ENCODE peak calls at places on chromosome 22, in eight cellular contexts. One of them, this sample, is unnamed.
A peak's percentile ranks its signal among the peaks of the same experiment; 100 is the strongest.

GRCh38 chr22:40009953-40010751 is 15.4 kb downstream of the FAM83F start:
- ATAC-seq in Panc1: no peak
- ATAC-seq in upper lobe of left lung: no peak
- ATAC-seq in HCT116: no peak
- ATAC-seq in GM23338: peak; percentile 12
- ATAC-seq in GM12878: no peak
- ATAC-seq in K562: no peak
- ATAC-seq in HepG2: no peak
- ATAC-seq in this sample: no peak

GRCh38 chr22:41762980-41763779 is 37.3 kb upstream of the CCDC134 start:
- ATAC-seq in upper lobe of left lung: no peak
- ATAC-seq in GM23338: peak; percentile 99
- ATAC-seq in GM12878: peak; percentile 92
- ATAC-seq in Panc1: peak; percentile 38
- ATAC-seq in K562: peak; percentile 78
- ATAC-seq in HCT116: peak; percentile 89
- ATAC-seq in HepG2: peak; percentile 75
- ATAC-seq in this sample: no peak

GRCh38 chr22:41367680-41368542 is 13.8 kb upstream of the TEF start:
- ATAC-seq in GM12878: no peak
- ATAC-seq in Panc1: peak; percentile 25
- ATAC-seq in HepG2: peak; percentile 14
- ATAC-seq in K562: no peak
- ATAC-seq in GM23338: peak; percentile 17
- ATAC-seq in upper lobe of left lung: peak; percentile 67
- ATAC-seq in HCT116: no peak
- ATAC-seq in this sample: peak; percentile 70

GRCh38 chr22:30260276-30260675 is 6.4 kb downstream of the OSM start:
- ATAC-seq in HepG2: no peak
- ATAC-seq in upper lobe of left lung: no peak
- ATAC-seq in HCT116: no peak
- ATAC-seq in K562: no peak
- ATAC-seq in GM12878: no peak
- ATAC-seq in Panc1: no peak
- ATAC-seq in GM23338: no peak
- ATAC-seq in this sample: no peak

GRCh38 chr22:41838842-41839618 is 6.1 kb downstream of the SREBF2 start:
- ATAC-seq in HCT116: no peak
- ATAC-seq in HepG2: no peak
- ATAC-seq in K562: peak; percentile 14
- ATAC-seq in Panc1: no peak
- ATAC-seq in GM12878: peak; percentile 6
- ATAC-seq in upper lobe of left lung: no peak
- ATAC-seq in GM23338: no peak
- ATAC-seq in this sample: no peak

GRCh38 chr22:46422896-46423295 is 87.4 kb downstream of the TRMU start:
- ATAC-seq in GM23338: no peak
- ATAC-seq in HCT116: no peak
- ATAC-seq in Panc1: peak; percentile 38
- ATAC-seq in HepG2: peak; percentile 58
- ATAC-seq in K562: no peak
- ATAC-seq in upper lobe of left lung: no peak
- ATAC-seq in GM12878: no peak
- ATAC-seq in this sample: no peak

GRCh38 chr22:43412808-43413785 is 1.3 kb downstream of the MPPED1 start:
- ATAC-seq in HCT116: no peak
- ATAC-seq in HepG2: no peak
- ATAC-seq in K562: no peak
- ATAC-seq in upper lobe of left lung: no peak
- ATAC-seq in GM12878: no peak
- ATAC-seq in Panc1: no peak
- ATAC-seq in GM23338: peak; percentile 14
- ATAC-seq in this sample: no peak

GRCh38 chr22:34001701-34002466 is 81.6 kb upstream of the LARGE1 start:
- ATAC-seq in Panc1: no peak
- ATAC-seq in GM12878: no peak
- ATAC-seq in upper lobe of left lung: no peak
- ATAC-seq in HCT116: no peak
- ATAC-seq in HepG2: no peak
- ATAC-seq in GM23338: no peak
- ATAC-seq in K562: no peak
- ATAC-seq in this sample: no peak

GRCh38 chr22:42977574-42977973 is 37.4 kb downstream of the PACSIN2 start:
- ATAC-seq in upper lobe of left lung: peak; percentile 48
- ATAC-seq in HCT116: no peak
- ATAC-seq in GM12878: peak; percentile 78
- ATAC-seq in GM23338: no peak
- ATAC-seq in HepG2: no peak
- ATAC-seq in Panc1: no peak
- ATAC-seq in K562: no peak
- ATAC-seq in this sample: no peak

GRCh38 chr22:29782061-29782845 is 15.1 kb downstream of the UQCR10 start:
- ATAC-seq in upper lobe of left lung: peak; percentile 48
- ATAC-seq in Panc1: peak; percentile 36
- ATAC-seq in K562: no peak
- ATAC-seq in HCT116: no peak
- ATAC-seq in GM23338: no peak
- ATAC-seq in HepG2: peak; percentile 56
- ATAC-seq in GM12878: peak; percentile 25
- ATAC-seq in this sample: peak; percentile 26

GRCh38 chr22:39437836-39438704 is 18.7 kb upstream of the MGAT3 start:
- ATAC-seq in HCT116: peak; percentile 3
- ATAC-seq in GM23338: peak; percentile 22
- ATAC-seq in K562: no peak
- ATAC-seq in HepG2: no peak
- ATAC-seq in GM12878: peak; percentile 25
- ATAC-seq in Panc1: no peak
- ATAC-seq in upper lobe of left lung: no peak
- ATAC-seq in this sample: peak; percentile 5

GRCh38 chr22:28299760-28300159 is 379.9 kb downstream of the TTC28 start:
- ATAC-seq in GM23338: no peak
- ATAC-seq in GM12878: no peak
- ATAC-seq in K562: no peak
- ATAC-seq in Panc1: no peak
- ATAC-seq in HepG2: no peak
- ATAC-seq in HCT116: no peak
- ATAC-seq in upper lobe of left lung: peak; percentile 84
- ATAC-seq in this sample: peak; percentile 71

GRCh38 chr22:40065981-40066380 is 71.2 kb downstream of the FAM83F start:
- ATAC-seq in K562: no peak
- ATAC-seq in GM12878: no peak
- ATAC-seq in HCT116: no peak
- ATAC-seq in GM23338: peak; percentile 57
- ATAC-seq in Panc1: no peak
- ATAC-seq in HepG2: no peak
- ATAC-seq in upper lobe of left lung: no peak
- ATAC-seq in this sample: no peak

GRCh38 chr22:23773247-23774113 is 831 bp downstream of the MMP11 start:
- ATAC-seq in K562: no peak
- ATAC-seq in Panc1: no peak
- ATAC-seq in GM23338: peak; percentile 23
- ATAC-seq in GM12878: no peak
- ATAC-seq in HCT116: no peak
- ATAC-seq in HepG2: peak; percentile 58
- ATAC-seq in upper lobe of left lung: no peak
- ATAC-seq in this sample: no peak
- H3K4me3 ChIP-seq in K562: peak overlapping the region; percentile 47
- H3K4me3 ChIP-seq in Panc1: peak overlapping the region; percentile 36
- H3K4me3 ChIP-seq in GM23338: peak overlapping the region; percentile 84
- H3K4me3 ChIP-seq in GM12878: no peak overlapping the region
- H3K4me3 ChIP-seq in HCT116: peak overlapping the region; percentile 50
- H3K4me3 ChIP-seq in HepG2: peak overlapping the region; percentile 75
- H3K4me3 ChIP-seq in upper lobe of left lung: peak overlapping the region; percentile 48
- H3K4me3 ChIP-seq in this sample: peak overlapping the region; percentile 41

GRCh38 chr22:47446331-47446730 is 683.9 kb downstream of the TBC1D22A start:
- ATAC-seq in K562: no peak
- ATAC-seq in upper lobe of left lung: no peak
- ATAC-seq in HepG2: no peak
- ATAC-seq in GM23338: no peak
- ATAC-seq in Panc1: no peak
- ATAC-seq in HCT116: no peak
- ATAC-seq in GM12878: no peak
- ATAC-seq in this sample: no peak

GRCh38 chr22:47444746-47445065 is 682.3 kb downstream of the TBC1D22A start:
- ATAC-seq in HepG2: no peak
- ATAC-seq in HCT116: no peak
- ATAC-seq in GM23338: no peak
- ATAC-seq in Panc1: no peak
- ATAC-seq in upper lobe of left lung: no peak
- ATAC-seq in GM12878: no peak
- ATAC-seq in K562: no peak
- ATAC-seq in this sample: no peak

GRCh38 chr22:47445716-47446290 is 683.4 kb downstream of the TBC1D22A start:
- ATAC-seq in GM12878: no peak
- ATAC-seq in GM23338: no peak
- ATAC-seq in HCT116: no peak
- ATAC-seq in HepG2: no peak
- ATAC-seq in upper lobe of left lung: no peak
- ATAC-seq in Panc1: no peak
- ATAC-seq in K562: no peak
- ATAC-seq in this sample: no peak

GRCh38 chr22:47443836-47444745 is 681.6 kb downstream of the TBC1D22A start:
- ATAC-seq in HCT116: no peak
- ATAC-seq in HepG2: no peak
- ATAC-seq in upper lobe of left lung: no peak
- ATAC-seq in K562: no peak
- ATAC-seq in GM23338: no peak
- ATAC-seq in Panc1: no peak
- ATAC-seq in GM12878: no peak
- ATAC-seq in this sample: no peak

GRCh38 chr22:47445212-47445611 is 682.8 kb downstream of the TBC1D22A start:
- ATAC-seq in upper lobe of left lung: no peak
- ATAC-seq in HCT116: no peak
- ATAC-seq in GM23338: no peak
- ATAC-seq in HepG2: no peak
- ATAC-seq in Panc1: no peak
- ATAC-seq in GM12878: no peak
- ATAC-seq in K562: no peak
- ATAC-seq in this sample: no peak
- TF ChIP-seq POLR2AphosphoS5 in upper lobe of left lung: no peak
- TF ChIP-seq POLR2AphosphoS5 in HCT116: no peak
- TF ChIP-seq POLR2AphosphoS5 in GM23338: no peak
- TF ChIP-seq POLR2AphosphoS5 in HepG2: no peak
- TF ChIP-seq POLR2AphosphoS5 in Panc1: no peak
- TF ChIP-seq POLR2AphosphoS5 in GM12878: no peak
- TF ChIP-seq POLR2AphosphoS5 in K562: no peak
- TF ChIP-seq POLR2AphosphoS5 in this sample: no peak

DNA sequence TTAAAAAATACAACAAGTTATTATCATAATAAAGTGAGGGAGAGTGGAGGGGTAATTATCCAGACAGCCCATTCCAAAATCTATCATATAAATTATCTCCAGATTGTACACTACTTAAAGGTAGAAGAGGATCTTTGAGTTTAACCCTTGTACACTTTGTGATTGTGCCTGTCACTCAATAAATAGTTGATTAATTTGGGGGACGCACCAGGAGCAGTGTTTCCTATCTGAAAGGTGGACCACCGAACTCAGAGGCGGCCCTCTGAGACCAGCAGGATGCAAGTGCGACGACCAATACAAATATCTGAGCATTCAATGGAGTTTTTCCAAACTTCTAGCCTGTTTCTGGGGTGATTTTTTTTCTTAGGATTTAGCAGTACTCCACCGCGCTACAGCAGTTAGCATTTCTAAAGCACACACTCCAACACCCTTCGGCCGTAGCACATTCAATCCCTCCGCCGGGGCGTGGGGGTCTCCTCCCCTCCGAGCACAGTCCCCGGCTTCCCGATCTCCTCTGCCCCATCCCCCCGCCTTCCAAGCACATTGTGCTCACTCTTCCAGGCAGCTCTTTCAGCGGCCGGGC is 1.0 kb upstream of the CECR2 start:
- ATAC-seq in K562: peak; percentile 9
- ATAC-seq in HepG2: no peak
- ATAC-seq in GM12878: no peak
- ATAC-seq in GM23338: peak; percentile 69
- ATAC-seq in HCT116: no peak
- ATAC-seq in upper lobe of left lung: no peak
- ATAC-seq in Panc1: no peak
- ATAC-seq in this sample: no peak
- H3K4me3 ChIP-seq in K562: peak overlapping the region; percentile 21
- H3K4me3 ChIP-seq in HepG2: peak overlapping the region; percentile 16
- H3K4me3 ChIP-seq in GM12878: no peak overlapping the region
- H3K4me3 ChIP-seq in GM23338: peak overlapping the region; percentile 68
- H3K4me3 ChIP-seq in HCT116: peak overlapping the region; percentile 59
- H3K4me3 ChIP-seq in upper lobe of left lung: peak overlapping the region; percentile 83
- H3K4me3 ChIP-seq in Panc1: peak overlapping the region; percentile 50
- H3K4me3 ChIP-seq in this sample: no peak overlapping the region

GRCh38 chr22:19773470-19774040 is 13.0 kb downstream of the TBX1 start:
- ATAC-seq in HCT116: no peak
- ATAC-seq in GM23338: no peak
- ATAC-seq in HepG2: no peak
- ATAC-seq in upper lobe of left lung: no peak
- ATAC-seq in GM12878: peak; percentile 7
- ATAC-seq in Panc1: no peak
- ATAC-seq in K562: peak; percentile 10
- ATAC-seq in this sample: no peak

GRCh38 chr22:19770349-19771220 is 10.0 kb downstream of the TBX1 start:
- ATAC-seq in GM23338: no peak
- ATAC-seq in HepG2: no peak
- ATAC-seq in Panc1: no peak
- ATAC-seq in K562: no peak
- ATAC-seq in GM12878: no peak
- ATAC-seq in upper lobe of left lung: no peak
- ATAC-seq in HCT116: no peak
- ATAC-seq in this sample: no peak

GRCh38 chr22:19772422-19772672 is 11.8 kb downstream of the TBX1 start:
- ATAC-seq in GM23338: no peak
- ATAC-seq in HepG2: no peak
- ATAC-seq in HCT116: no peak
- ATAC-seq in upper lobe of left lung: no peak
- ATAC-seq in Panc1: no peak
- ATAC-seq in GM12878: no peak
- ATAC-seq in K562: no peak
- ATAC-seq in this sample: no peak

GRCh38 chr22:19774628-19775027 is 14.1 kb downstream of the TBX1 start:
- ATAC-seq in Panc1: no peak
- ATAC-seq in HCT116: no peak
- ATAC-seq in K562: no peak
- ATAC-seq in upper lobe of left lung: no peak
- ATAC-seq in GM23338: no peak
- ATAC-seq in HepG2: no peak
- ATAC-seq in GM12878: no peak
- ATAC-seq in this sample: no peak

DNA sequence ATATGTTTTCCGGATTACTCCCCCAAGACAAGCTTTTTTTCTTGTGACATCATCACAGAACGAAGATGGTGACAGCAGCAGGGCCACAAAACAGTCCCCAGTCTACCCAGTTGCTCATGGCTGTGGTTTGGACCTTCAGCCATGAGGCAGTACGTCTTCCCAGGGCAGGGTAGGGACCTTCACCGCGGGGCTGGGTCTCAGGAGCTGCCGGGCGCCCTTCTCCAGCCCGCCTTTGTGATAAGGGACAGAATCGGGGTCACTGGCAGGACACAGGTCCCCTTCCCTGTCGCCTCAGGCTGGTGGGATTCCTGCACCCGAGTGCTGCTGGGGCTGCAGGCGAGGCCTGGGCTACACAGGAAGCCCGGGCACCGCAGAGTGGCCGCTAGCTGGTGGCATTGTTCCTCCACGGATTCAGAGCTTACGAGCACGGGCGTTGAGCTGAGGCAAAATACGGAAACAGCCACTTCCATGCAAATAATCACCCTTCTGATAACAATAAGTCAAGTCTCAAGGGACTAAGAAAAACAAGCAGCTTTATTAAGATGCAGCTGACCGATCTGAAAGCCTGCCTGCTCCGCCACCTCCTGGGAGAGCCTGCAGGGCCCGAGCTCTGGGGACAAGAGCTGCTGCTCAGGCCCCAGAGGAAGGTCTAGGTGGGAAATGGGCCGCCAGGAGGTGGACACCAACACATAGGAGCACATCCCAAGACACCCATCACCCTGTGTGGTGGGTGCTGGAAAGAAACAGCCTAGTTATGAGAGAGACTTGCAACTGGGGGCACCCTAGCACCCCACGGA is 12.3 kb downstream of the TBX1 start:
- ATAC-seq in K562: peak; percentile 54
- ATAC-seq in HepG2: peak; percentile 48
- ATAC-seq in upper lobe of left lung: no peak
- ATAC-seq in HCT116: no peak
- ATAC-seq in GM23338: no peak
- ATAC-seq in Panc1: no peak
- ATAC-seq in GM12878: peak; percentile 90
- ATAC-seq in this sample: no peak
- TF ChIP-seq POLR2AphosphoS5 in K562: no peak
- TF ChIP-seq POLR2AphosphoS5 in HepG2: no peak
- TF ChIP-seq POLR2AphosphoS5 in upper lobe of left lung: no peak
- TF ChIP-seq POLR2AphosphoS5 in HCT116: no peak
- TF ChIP-seq POLR2AphosphoS5 in GM23338: no peak
- TF ChIP-seq POLR2AphosphoS5 in Panc1: peak; percentile 53
- TF ChIP-seq POLR2AphosphoS5 in GM12878: no peak
- TF ChIP-seq POLR2AphosphoS5 in this sample: no peak